ENCODE peak calls at places on chromosomes 2 and 18, in eight cellular contexts. One of them, this sample, is unnamed. For H3K36me3, the result is how much of the 10 kb centered on the place peaks cover.

GRCh38 chr2:111667542-111668273 is 216.3 kb downstream of the ANAPC1 start:
- DNase-seq in tibial artery: no peak
- DNase-seq in aorta: no peak
- DNase-seq in fibroblast of lung: peak
- DNase-seq in CD4-positive, CD25-positive, alpha-beta regulatory T cell: no peak
- DNase-seq in transverse colon: no peak
- DNase-seq in cardiac muscle cell: peak
- DNase-seq in esophagus squamous epithelium: no peak
- DNase-seq in this sample: no peak

GRCh38 chr18:5669585-5669984 is 125.8 kb upstream of the EPB41L3 start:
- DNase-seq in cardiac muscle cell: no peak
- DNase-seq in tibial artery: no peak
- DNase-seq in esophagus squamous epithelium: no peak
- DNase-seq in transverse colon: no peak
- DNase-seq in aorta: no peak
- DNase-seq in CD4-positive, CD25-positive, alpha-beta regulatory T cell: no peak
- DNase-seq in fibroblast of lung: no peak
- DNase-seq in this sample: no peak

GRCh38 chr2:172225786-172226185 is 123.1 kb upstream of the DLX2 start:
- DNase-seq in cardiac muscle cell: no peak
- DNase-seq in fibroblast of lung: no peak
- DNase-seq in tibial artery: no peak
- DNase-seq in transverse colon: no peak
- DNase-seq in esophagus squamous epithelium: no peak
- DNase-seq in aorta: no peak
- DNase-seq in CD4-positive, CD25-positive, alpha-beta regulatory T cell: no peak
- DNase-seq in this sample: no peak

GRCh38 chr2:209499071-209499470 is 75.2 kb downstream of the MAP2 start:
- DNase-seq in fibroblast of lung: peak
- DNase-seq in aorta: no peak
- DNase-seq in esophagus squamous epithelium: no peak
- DNase-seq in transverse colon: no peak
- DNase-seq in cardiac muscle cell: no peak
- DNase-seq in CD4-positive, CD25-positive, alpha-beta regulatory T cell: no peak
- DNase-seq in tibial artery: no peak
- DNase-seq in this sample: no peak

GRCh38 chr2:152564754-152565551 is 152.3 kb downstream of the PRPF40A start:
- DNase-seq in aorta: no peak
- DNase-seq in esophagus squamous epithelium: no peak
- DNase-seq in cardiac muscle cell: no peak
- DNase-seq in fibroblast of lung: no peak
- DNase-seq in transverse colon: no peak
- DNase-seq in CD4-positive, CD25-positive, alpha-beta regulatory T cell: no peak
- DNase-seq in tibial artery: no peak
- DNase-seq in this sample: no peak

GRCh38 chr2:48287971-48288370 is 242.0 kb upstream of the STON1 start:
- DNase-seq in tibial artery: no peak
- DNase-seq in aorta: no peak
- DNase-seq in transverse colon: no peak
- DNase-seq in CD4-positive, CD25-positive, alpha-beta regulatory T cell: no peak
- DNase-seq in esophagus squamous epithelium: no peak
- DNase-seq in fibroblast of lung: no peak
- DNase-seq in cardiac muscle cell: no peak
- DNase-seq in this sample: peak

GRCh38 chr2:200338692-200339091 is 32.2 kb downstream of the SPATS2L start:
- DNase-seq in fibroblast of lung: no peak
- DNase-seq in cardiac muscle cell: no peak
- DNase-seq in transverse colon: no peak
- DNase-seq in aorta: no peak
- DNase-seq in esophagus squamous epithelium: no peak
- DNase-seq in tibial artery: no peak
- DNase-seq in CD4-positive, CD25-positive, alpha-beta regulatory T cell: no peak
- DNase-seq in this sample: no peak

GRCh38 chr2:203908344-203909185 is 28.0 kb upstream of the ICOS start:
- DNase-seq in CD4-positive, CD25-positive, alpha-beta regulatory T cell: no peak
- DNase-seq in fibroblast of lung: no peak
- DNase-seq in tibial artery: no peak
- DNase-seq in transverse colon: peak
- DNase-seq in aorta: no peak
- DNase-seq in esophagus squamous epithelium: no peak
- DNase-seq in cardiac muscle cell: no peak
- DNase-seq in this sample: no peak

GRCh38 chr2:11344342-11344955 is at the start of gene ROCK2:
- DNase-seq in cardiac muscle cell: peak
- DNase-seq in CD4-positive, CD25-positive, alpha-beta regulatory T cell: peak
- DNase-seq in fibroblast of lung: peak
- DNase-seq in esophagus squamous epithelium: peak
- DNase-seq in transverse colon: peak
- DNase-seq in tibial artery: peak
- DNase-seq in aorta: peak
- DNase-seq in this sample: peak

GRCh38 chr2:172394008-172394407 is 33.4 kb upstream of the ITGA6 start:
- DNase-seq in cardiac muscle cell: no peak
- DNase-seq in aorta: no peak
- DNase-seq in esophagus squamous epithelium: no peak
- DNase-seq in tibial artery: no peak
- DNase-seq in transverse colon: no peak
- DNase-seq in fibroblast of lung: no peak
- DNase-seq in CD4-positive, CD25-positive, alpha-beta regulatory T cell: no peak
- DNase-seq in this sample: no peak

GRCh38 chr18:45050712-45051639 is 370.3 kb downstream of the SETBP1 start:
- DNase-seq in aorta: no peak
- DNase-seq in fibroblast of lung: peak
- DNase-seq in esophagus squamous epithelium: no peak
- DNase-seq in cardiac muscle cell: no peak
- DNase-seq in CD4-positive, CD25-positive, alpha-beta regulatory T cell: no peak
- DNase-seq in transverse colon: no peak
- DNase-seq in tibial artery: no peak
- DNase-seq in this sample: no peak

GRCh38 chr18:47247036-47247832 is 4.2 kb downstream of the SKOR2 start:
- DNase-seq in aorta: no peak
- DNase-seq in fibroblast of lung: no peak
- DNase-seq in CD4-positive, CD25-positive, alpha-beta regulatory T cell: no peak
- DNase-seq in esophagus squamous epithelium: no peak
- DNase-seq in transverse colon: no peak
- DNase-seq in cardiac muscle cell: peak
- DNase-seq in tibial artery: no peak
- DNase-seq in this sample: peak

GRCh38 chr2:230873670-230874401 is 9.1 kb downstream of the ITM2C start:
- DNase-seq in fibroblast of lung: no peak
- DNase-seq in aorta: no peak
- DNase-seq in tibial artery: peak
- DNase-seq in esophagus squamous epithelium: no peak
- DNase-seq in CD4-positive, CD25-positive, alpha-beta regulatory T cell: no peak
- DNase-seq in transverse colon: peak
- DNase-seq in cardiac muscle cell: no peak
- DNase-seq in this sample: peak

GRCh38 chr2:53970898-53971681 is at the start of gene PSME4:
- DNase-seq in transverse colon: peak
- DNase-seq in aorta: peak
- DNase-seq in esophagus squamous epithelium: peak
- DNase-seq in tibial artery: peak
- DNase-seq in cardiac muscle cell: peak
- DNase-seq in CD4-positive, CD25-positive, alpha-beta regulatory T cell: peak
- DNase-seq in fibroblast of lung: peak
- DNase-seq in this sample: peak

GRCh38 chr2:38935568-38936172 is 46.0 kb downstream of the ARHGEF33 start:
- DNase-seq in aorta: no peak
- DNase-seq in esophagus squamous epithelium: no peak
- DNase-seq in CD4-positive, CD25-positive, alpha-beta regulatory T cell: no peak
- DNase-seq in cardiac muscle cell: no peak
- DNase-seq in tibial artery: no peak
- DNase-seq in transverse colon: no peak
- DNase-seq in fibroblast of lung: peak
- DNase-seq in this sample: no peak

GRCh38 chr2:15763822-15764682 is 172.4 kb downstream of the DDX1 start:
- DNase-seq in cardiac muscle cell: no peak
- DNase-seq in esophagus squamous epithelium: no peak
- DNase-seq in aorta: no peak
- DNase-seq in CD4-positive, CD25-positive, alpha-beta regulatory T cell: no peak
- DNase-seq in tibial artery: no peak
- DNase-seq in transverse colon: no peak
- DNase-seq in fibroblast of lung: no peak
- DNase-seq in this sample: peak

GRCh38 chr2:120600786-120601185 is 134.9 kb upstream of the GLI2 start:
- DNase-seq in esophagus squamous epithelium: no peak
- DNase-seq in tibial artery: no peak
- DNase-seq in aorta: peak
- DNase-seq in cardiac muscle cell: no peak
- DNase-seq in fibroblast of lung: no peak
- DNase-seq in CD4-positive, CD25-positive, alpha-beta regulatory T cell: no peak
- DNase-seq in transverse colon: no peak
- DNase-seq in this sample: no peak

GRCh38 chr2:109607766-109608165 is 6.0 kb downstream of the SEPTIN10 start:
- DNase-seq in cardiac muscle cell: no peak
- DNase-seq in fibroblast of lung: peak
- DNase-seq in aorta: no peak
- DNase-seq in tibial artery: no peak
- DNase-seq in CD4-positive, CD25-positive, alpha-beta regulatory T cell: no peak
- DNase-seq in esophagus squamous epithelium: no peak
- DNase-seq in transverse colon: no peak
- DNase-seq in this sample: no peak

GRCh38 chr2:127609818-127610217 is 36.1 kb upstream of the GPR17 start:
- DNase-seq in cardiac muscle cell: no peak
- DNase-seq in tibial artery: no peak
- DNase-seq in CD4-positive, CD25-positive, alpha-beta regulatory T cell: no peak
- DNase-seq in aorta: peak
- DNase-seq in esophagus squamous epithelium: no peak
- DNase-seq in transverse colon: no peak
- DNase-seq in fibroblast of lung: no peak
- DNase-seq in this sample: peak
- H3K36me3 ChIP-seq in cardiac muscle cell: under half
- H3K36me3 ChIP-seq in tibial artery: under half
- H3K36me3 ChIP-seq in CD4-positive, CD25-positive, alpha-beta regulatory T cell: under half
- H3K36me3 ChIP-seq in aorta: under half
- H3K36me3 ChIP-seq in esophagus squamous epithelium: under half
- H3K36me3 ChIP-seq in transverse colon: under half
- H3K36me3 ChIP-seq in fibroblast of lung: under half
- H3K36me3 ChIP-seq in this sample: under half

DNA sequence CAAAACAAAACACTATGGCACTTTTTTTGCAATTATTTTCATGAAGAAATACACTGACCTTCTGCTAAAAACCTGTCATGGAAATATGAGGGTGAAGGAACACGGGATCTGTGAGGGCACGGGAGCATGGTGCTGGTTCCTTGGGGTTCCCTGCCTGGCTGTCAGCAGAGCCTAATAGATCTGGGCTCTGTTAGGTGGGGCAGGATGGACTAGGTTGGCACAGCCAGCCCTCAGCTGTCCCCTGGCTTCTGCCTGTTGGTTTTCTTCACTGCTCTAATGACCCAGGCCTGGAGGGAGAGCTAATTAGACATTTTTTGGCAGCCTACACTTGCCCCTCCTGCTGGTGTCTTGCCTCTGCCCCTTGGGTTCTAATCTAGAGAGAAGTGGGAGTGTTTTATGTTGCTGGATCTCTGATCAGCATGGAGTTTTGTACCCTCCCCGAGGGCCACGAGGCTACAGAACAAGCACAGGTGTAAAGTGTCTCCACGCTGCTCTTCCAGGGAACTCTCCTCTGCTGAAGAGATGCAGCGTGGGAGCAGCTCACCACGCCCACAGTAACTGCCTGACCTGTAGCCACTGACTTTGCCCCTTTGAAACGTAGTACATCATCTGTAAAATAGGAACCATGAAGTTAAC is 199.5 kb upstream of the RASGRP3 start:
- DNase-seq in aorta: no peak
- DNase-seq in esophagus squamous epithelium: no peak
- DNase-seq in fibroblast of lung: no peak
- DNase-seq in transverse colon: no peak
- DNase-seq in CD4-positive, CD25-positive, alpha-beta regulatory T cell: no peak
- DNase-seq in tibial artery: no peak
- DNase-seq in cardiac muscle cell: no peak
- DNase-seq in this sample: no peak
- H3K36me3 ChIP-seq in aorta: under half
- H3K36me3 ChIP-seq in esophagus squamous epithelium: under half
- H3K36me3 ChIP-seq in fibroblast of lung: under half
- H3K36me3 ChIP-seq in transverse colon: under half
- H3K36me3 ChIP-seq in CD4-positive, CD25-positive, alpha-beta regulatory T cell: under half
- H3K36me3 ChIP-seq in tibial artery: under half
- H3K36me3 ChIP-seq in cardiac muscle cell: half or more
- H3K36me3 ChIP-seq in this sample: under half

GRCh38 chr2:237530472-237531433 is 35.6 kb upstream of the PRLH start:
- DNase-seq in aorta: no peak
- DNase-seq in cardiac muscle cell: no peak
- DNase-seq in esophagus squamous epithelium: no peak
- DNase-seq in fibroblast of lung: no peak
- DNase-seq in CD4-positive, CD25-positive, alpha-beta regulatory T cell: no peak
- DNase-seq in transverse colon: no peak
- DNase-seq in tibial artery: no peak
- DNase-seq in this sample: no peak
- H3K36me3 ChIP-seq in aorta: under half
- H3K36me3 ChIP-seq in cardiac muscle cell: under half
- H3K36me3 ChIP-seq in esophagus squamous epithelium: under half
- H3K36me3 ChIP-seq in fibroblast of lung: under half
- H3K36me3 ChIP-seq in CD4-positive, CD25-positive, alpha-beta regulatory T cell: under half
- H3K36me3 ChIP-seq in transverse colon: under half
- H3K36me3 ChIP-seq in tibial artery: under half
- H3K36me3 ChIP-seq in this sample: under half

GRCh38 chr18:8333961-8334360 is 275.3 kb upstream of the RAB12 start:
- DNase-seq in fibroblast of lung: no peak
- DNase-seq in tibial artery: no peak
- DNase-seq in cardiac muscle cell: no peak
- DNase-seq in esophagus squamous epithelium: no peak
- DNase-seq in aorta: no peak
- DNase-seq in CD4-positive, CD25-positive, alpha-beta regulatory T cell: no peak
- DNase-seq in transverse colon: no peak
- DNase-seq in this sample: no peak
- H3K36me3 ChIP-seq in fibroblast of lung: under half
- H3K36me3 ChIP-seq in tibial artery: under half
- H3K36me3 ChIP-seq in cardiac muscle cell: under half
- H3K36me3 ChIP-seq in esophagus squamous epithelium: under half
- H3K36me3 ChIP-seq in aorta: under half
- H3K36me3 ChIP-seq in CD4-positive, CD25-positive, alpha-beta regulatory T cell: under half
- H3K36me3 ChIP-seq in transverse colon: under half
- H3K36me3 ChIP-seq in this sample: under half

GRCh38 chr18:34529358-34530335 is 180.5 kb upstream of the DTNA start:
- DNase-seq in transverse colon: no peak
- DNase-seq in CD4-positive, CD25-positive, alpha-beta regulatory T cell: no peak
- DNase-seq in cardiac muscle cell: no peak
- DNase-seq in esophagus squamous epithelium: no peak
- DNase-seq in fibroblast of lung: no peak
- DNase-seq in aorta: no peak
- DNase-seq in tibial artery: no peak
- DNase-seq in this sample: no peak
- H3K36me3 ChIP-seq in transverse colon: under half
- H3K36me3 ChIP-seq in CD4-positive, CD25-positive, alpha-beta regulatory T cell: under half
- H3K36me3 ChIP-seq in cardiac muscle cell: under half
- H3K36me3 ChIP-seq in esophagus squamous epithelium: under half
- H3K36me3 ChIP-seq in fibroblast of lung: under half
- H3K36me3 ChIP-seq in aorta: under half
- H3K36me3 ChIP-seq in tibial artery: under half
- H3K36me3 ChIP-seq in this sample: under half

This sample was measured in upper lobe of left lung.